ENCODE peak calls at places on chromosomes 7 and 10, in ten cellular contexts. M is left ventricle myocardium inferior, P is kidney epithelial cell, X is heart right ventricle, S is psoas muscle, I is mammary epithelial cell, O is ovary, L is brain microvascular endothelial cell, T is WERI-Rb-1, K is tibial artery. D is an unnamed sample. For H3K27me3, the result is how much of the 10 kb centered on the place peaks cover.

GRCh38 chr10:526651-527312 is 162.7 kb downstream of the DIP2C start:
- DNase-seq in O (peak), P (no peak), M (no peak), I (no peak), T (no peak), S (no peak), K (no peak), L (no peak), X (no peak), D (no peak)

GRCh38 chr7:117666019-117666418 is 186.2 kb downstream of the CFTR start:
- DNase-seq in K (no peak), I (peak), M (no peak), L (peak), P (peak), T (no peak), S (no peak), X (no peak), O (no peak), D (no peak)

GRCh38 chr10:21525367-21526183 is at the start of gene SKIDA1:
- DNase-seq in K (peak), T (peak), P (peak), S (peak), I (peak), X (peak), M (peak), O (peak), L (peak), D (peak)

GRCh38 chr7:40721344-40721949 is 586.6 kb downstream of the SUGCT start:
- DNase-seq in L (peak), I (no peak), S (no peak), T (no peak), X (no peak), M (no peak), O (no peak), P (no peak), K (no peak), D (no peak)

GRCh38 chr7:83161851-83162401 is 758 bp downstream of the PCLO start:
- DNase-seq in T (no peak), K (no peak), M (no peak), P (no peak), X (no peak), I (peak), S (no peak), L (no peak), O (no peak), D (no peak)

GRCh38 chr7:89780291-89780690 is 374.0 kb upstream of the STEAP1 start:
- DNase-seq in S (no peak), M (no peak), O (no peak), P (peak), T (no peak), I (no peak), L (no peak), X (no peak), K (no peak), D (no peak)

GRCh38 chr10:92240289-92241157 is 50.4 kb downstream of the CPEB3 start:
- DNase-seq in X (peak), K (peak), S (peak), T (peak), P (no peak), O (no peak), M (no peak), L (peak), I (peak), D (peak)

GRCh38 chr7:28419717-28420116 is 7.4 kb downstream of the CREB5 start:
- DNase-seq in X (no peak), M (no peak), P (no peak), S (no peak), T (no peak), O (no peak), L (peak), K (peak), I (peak), D (no peak)

GRCh38 chr7:48042216-48042615 is 6.9 kb downstream of the C7orf57 start:
- DNase-seq in M (no peak), T (no peak), O (no peak), K (no peak), S (no peak), I (peak), L (peak), X (no peak), P (no peak), D (no peak)

GRCh38 chr7:17898111-17898510 is 42.2 kb downstream of the SNX13 start:
- DNase-seq in M (no peak), P (no peak), L (no peak), K (no peak), X (no peak), T (no peak), I (no peak), O (no peak), S (no peak), D (no peak)

GRCh38 chr7:17900464-17900863 is 39.8 kb downstream of the SNX13 start:
- DNase-seq in S (no peak), M (no peak), L (no peak), X (no peak), K (no peak), O (no peak), P (no peak), I (no peak), T (no peak), D (no peak)

GRCh38 chr7:17907014-17907413 is 33.3 kb downstream of the SNX13 start:
- DNase-seq in M (no peak), P (no peak), K (no peak), T (no peak), O (no peak), X (no peak), I (peak), S (no peak), L (no peak), D (no peak)

GRCh38 chr7:17902599-17902998 is 37.7 kb downstream of the SNX13 start:
- DNase-seq in X (no peak), M (no peak), P (no peak), K (no peak), L (no peak), S (no peak), O (no peak), T (no peak), I (no peak), D (no peak)

GRCh38 chr7:17903337-17903736 is 37.0 kb downstream of the SNX13 start:
- DNase-seq in T (no peak), X (no peak), I (no peak), M (no peak), S (no peak), O (no peak), P (no peak), L (no peak), K (no peak), D (no peak)
- H3K27me3 ChIP-seq in T (under half), X (under half), I (under half), M (under half), S (under half), O (under half), P (under half), L (under half), K (under half), D (under half)

DNA sequence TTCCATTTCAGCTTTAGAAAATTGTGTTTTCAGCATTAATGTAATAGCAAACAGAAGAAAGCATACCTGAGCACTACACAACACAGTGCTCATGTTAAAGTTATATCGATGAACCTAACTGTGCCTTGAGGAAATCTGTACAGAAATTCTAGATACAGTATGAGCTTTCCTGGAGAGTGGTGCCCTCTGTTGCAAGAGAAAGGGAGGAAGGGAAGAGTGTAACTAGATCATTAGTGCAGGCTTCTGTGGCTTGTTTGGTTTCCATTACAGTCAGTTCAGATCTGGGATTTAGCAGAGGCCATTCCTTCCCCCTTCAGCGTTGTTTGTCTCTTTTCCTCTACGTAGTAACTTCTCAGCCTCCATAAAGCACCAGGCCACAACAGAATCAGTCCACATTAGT is 139.7 kb downstream of the HTR7 start:
- DNase-seq in X (no peak), T (peak), I (no peak), P (no peak), L (peak), M (no peak), K (no peak), O (no peak), S (no peak), D (no peak)
- TF ChIP-seq CTCF in X (peak), T (peak), I (no peak), P (no peak), L (peak), M (peak), K (peak), O (no peak), S (no peak), D (peak)

DNA sequence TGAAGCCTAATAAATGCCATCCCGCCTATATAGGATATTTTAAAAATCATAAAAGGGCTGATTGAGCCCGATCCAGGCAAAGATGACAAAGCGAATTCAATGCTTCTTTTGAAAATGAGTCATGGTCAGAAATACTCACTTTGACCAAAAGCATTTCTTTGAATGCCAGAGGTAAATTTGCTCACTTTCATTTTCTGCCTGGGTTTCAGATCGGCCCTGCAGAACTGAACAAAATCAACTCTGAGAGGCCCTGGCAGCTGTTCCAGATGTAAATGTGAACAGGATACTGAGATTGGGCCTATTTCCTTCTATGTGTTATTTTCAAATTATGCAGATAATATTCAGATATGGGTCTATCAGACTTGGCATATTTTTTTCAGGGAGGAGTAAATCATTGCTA is 114.8 kb upstream of the ARID5B start:
- DNase-seq in O (no peak), P (peak), T (no peak), I (peak), L (peak), K (no peak), X (no peak), S (no peak), M (no peak), D (no peak)
- H3K4me3 ChIP-seq in O (no peak), P (no peak), T (no peak), I (peak), L (no peak), K (peak), X (no peak), S (peak), M (no peak), D (no peak)

GRCh38 chr10:16192337-16192736 is 244.5 kb upstream of the PTER start:
- DNase-seq in T (no peak), S (no peak), X (no peak), L (no peak), P (no peak), O (no peak), K (no peak), I (peak), M (no peak), D (no peak)

GRCh38 chr10:16195178-16195769 is 241.5 kb upstream of the PTER start:
- DNase-seq in I (peak), X (no peak), O (no peak), P (no peak), M (no peak), T (no peak), S (no peak), L (no peak), K (no peak), D (no peak)

GRCh38 chr10:16195894-16196293 is 240.9 kb upstream of the PTER start:
- DNase-seq in T (no peak), X (no peak), L (no peak), M (no peak), O (no peak), S (no peak), P (no peak), I (no peak), K (no peak), D (no peak)

DNA sequence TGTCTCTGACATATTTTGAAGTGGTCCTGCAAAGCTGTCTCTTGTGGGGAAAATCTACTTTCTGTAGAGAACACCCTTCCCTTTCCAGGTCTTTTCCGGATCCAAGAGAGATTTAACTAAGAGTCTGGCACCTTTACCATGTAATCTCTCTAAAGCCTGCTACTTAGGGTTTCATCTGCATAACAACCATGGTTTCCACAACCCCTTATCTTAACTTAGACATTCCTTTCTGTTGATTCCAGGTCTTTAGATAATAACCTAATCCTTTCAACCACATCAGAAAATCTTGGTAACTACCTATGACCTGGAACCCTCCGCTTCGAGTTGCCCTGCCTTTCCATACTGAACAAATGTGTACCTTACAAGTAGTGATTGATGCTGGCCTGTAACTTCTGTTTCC is 243.6 kb upstream of the PTER start:
- DNase-seq in P (no peak), S (no peak), I (no peak), O (no peak), X (no peak), T (no peak), L (no peak), M (no peak), K (no peak), D (no peak)
- H3K27me3 ChIP-seq in P (under half), S (under half), I (under half), O (under half), X (under half), T (under half), L (under half), M (under half), K (under half), D (under half)

GRCh38 chr7:4631664-4632171 is 50.4 kb upstream of the FOXK1 start:
- DNase-seq in K (peak), M (peak), T (peak), S (peak), X (peak), P (peak), O (peak), L (peak), I (peak), D (peak)
- TF ChIP-seq CTCF in K (peak), M (peak), T (peak), S (peak), X (peak), P (peak), O (peak), L (peak), I (peak), D (peak)

GRCh38 chr7:121330053-121330833 is 1.4 kb downstream of the WNT16 start:
- DNase-seq in M (no peak), X (no peak), T (peak), L (no peak), O (no peak), S (no peak), P (no peak), I (no peak), K (no peak), D (no peak)
- H3K4me3 ChIP-seq in M (peak), X (peak), T (peak), L (peak), O (peak), S (peak), P (peak), I (peak), K (peak), D (peak)

DNA sequence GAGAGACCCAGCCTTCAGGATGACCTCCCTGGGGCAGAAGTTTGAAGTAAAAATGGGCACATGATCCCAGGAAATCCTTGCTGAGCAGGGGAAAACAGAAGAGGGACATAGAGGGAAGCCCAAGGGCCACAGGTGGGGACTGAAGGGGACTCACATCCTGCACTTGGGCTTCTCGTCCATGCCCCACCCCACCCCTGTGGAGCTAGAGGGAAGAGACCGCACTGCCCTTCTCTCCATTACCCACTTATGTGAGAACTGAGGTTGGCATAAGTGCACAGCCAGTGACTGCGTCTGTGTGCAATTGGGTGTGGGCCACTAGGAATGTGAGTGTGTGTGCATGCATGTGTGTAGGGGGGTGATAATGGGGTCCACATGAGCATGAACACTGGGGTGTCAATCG is 43.4 kb upstream of the SLF2 start:
- DNase-seq in O (no peak), P (no peak), L (no peak), M (no peak), T (no peak), S (no peak), K (no peak), I (no peak), X (no peak), D (no peak)
- H3K27me3 ChIP-seq in O (under half), P (under half), L (under half), M (half or more), T (under half), S (under half), K (half or more), I (under half), X (half or more), D (under half)

GRCh38 chr7:92717601-92717981 is 118.8 kb downstream of the CDK6 start:
- DNase-seq in K (no peak), O (no peak), S (no peak), L (peak), T (no peak), P (no peak), M (no peak), X (no peak), I (peak), D (no peak)

GRCh38 chr7:92717982-92718716 is 118.2 kb downstream of the CDK6 start:
- DNase-seq in T (no peak), P (no peak), S (peak), O (no peak), L (peak), X (peak), K (peak), I (peak), M (no peak), D (peak)

GRCh38 chr7:92722541-92722940 is 113.8 kb downstream of the CDK6 start:
- DNase-seq in T (no peak), X (no peak), O (no peak), S (no peak), I (no peak), L (no peak), K (no peak), M (no peak), P (no peak), D (no peak)

GRCh38 chr7:92723205-92723604 is 113.2 kb downstream of the CDK6 start:
- DNase-seq in K (no peak), S (no peak), M (no peak), T (no peak), I (no peak), P (no peak), X (no peak), O (no peak), L (no peak), D (no peak)

GRCh38 chr7:92720604-92721350 is 115.6 kb downstream of the CDK6 start:
- DNase-seq in X (no peak), I (no peak), T (peak), O (no peak), K (no peak), L (no peak), S (no peak), P (no peak), M (no peak), D (no peak)
- TF ChIP-seq CTCF in X (no peak), I (no peak), T (peak), O (no peak), K (no peak), L (no peak), S (no peak), P (no peak), M (no peak), D (no peak)